ENCODE peak calls at places on chromosomes 7 and 10, in five cellular contexts. One of them, this sample, is unnamed.

GRCh38 chr7:26508481-26508880 is 216.8 kb downstream of the SNX10 start:
- DNase-seq in neuronal stem cell: no peak
- DNase-seq in mesenchymal stem cell: no peak
- DNase-seq in H9: peak; percentile 49
- DNase-seq in IMR-90: no peak
- DNase-seq in this sample: peak; percentile 8

GRCh38 chr7:29811597-29811996 is 5.3 kb downstream of the WIPF3 start:
- DNase-seq in neuronal stem cell: no peak
- DNase-seq in mesenchymal stem cell: no peak
- DNase-seq in IMR-90: no peak
- DNase-seq in H9: no peak
- DNase-seq in this sample: no peak

GRCh38 chr7:149469806-149470205 is 8.9 kb upstream of the ZNF777 start:
- DNase-seq in mesenchymal stem cell: no peak
- DNase-seq in neuronal stem cell: no peak
- DNase-seq in IMR-90: no peak
- DNase-seq in H9: no peak
- DNase-seq in this sample: no peak

GRCh38 chr10:130159395-130159794 is 23.2 kb downstream of the GLRX3 start:
- DNase-seq in neuronal stem cell: no peak
- DNase-seq in H9: no peak
- DNase-seq in IMR-90: no peak
- DNase-seq in mesenchymal stem cell: no peak
- DNase-seq in this sample: no peak

GRCh38 chr7:99642099-99642498 is 25.4 kb downstream of the ZSCAN25 start:
- DNase-seq in neuronal stem cell: no peak
- DNase-seq in H9: no peak
- DNase-seq in mesenchymal stem cell: no peak
- DNase-seq in IMR-90: peak; percentile 26
- DNase-seq in this sample: no peak

GRCh38 chr7:132504071-132504470 is 72.2 kb downstream of the PLXNA4 start:
- DNase-seq in neuronal stem cell: no peak
- DNase-seq in mesenchymal stem cell: no peak
- DNase-seq in IMR-90: no peak
- DNase-seq in H9: no peak
- DNase-seq in this sample: no peak

GRCh38 chr10:74175510-74176379 is 24.7 kb downstream of the ADK start:
- DNase-seq in mesenchymal stem cell: no peak
- DNase-seq in H9: no peak
- DNase-seq in IMR-90: no peak
- DNase-seq in neuronal stem cell: no peak
- DNase-seq in this sample: no peak

GRCh38 chr10:103917326-103918052 is 495 bp downstream of the STN1 start:
- DNase-seq in mesenchymal stem cell: no peak
- DNase-seq in neuronal stem cell: peak; percentile 8
- DNase-seq in IMR-90: peak; percentile 46
- DNase-seq in H9: peak; percentile 42
- DNase-seq in this sample: no peak

GRCh38 chr10:88037623-88038022 is 174.2 kb downstream of the PTEN start:
- DNase-seq in neuronal stem cell: no peak
- DNase-seq in IMR-90: no peak
- DNase-seq in H9: no peak
- DNase-seq in mesenchymal stem cell: no peak
- DNase-seq in this sample: no peak

GRCh38 chr7:95686109-95686508 is 86.2 kb upstream of the DYNC1I1 start:
- DNase-seq in H9: peak; percentile 40
- DNase-seq in mesenchymal stem cell: peak; percentile 74
- DNase-seq in IMR-90: peak; percentile 39
- DNase-seq in neuronal stem cell: peak; percentile 14
- DNase-seq in this sample: peak; percentile 34

GRCh38 chr10:60205741-60206140 is 183.9 kb downstream of the ANK3 start:
- DNase-seq in mesenchymal stem cell: no peak
- DNase-seq in H9: no peak
- DNase-seq in neuronal stem cell: no peak
- DNase-seq in IMR-90: no peak
- DNase-seq in this sample: no peak

GRCh38 chr7:66326501-66327180 is 121.5 kb downstream of the TPST1 start:
- DNase-seq in neuronal stem cell: no peak
- DNase-seq in mesenchymal stem cell: peak; percentile 71
- DNase-seq in IMR-90: peak; percentile 96
- DNase-seq in H9: no peak
- DNase-seq in this sample: peak; percentile 85

GRCh38 chr7:146090023-146090645 is 26.5 kb upstream of the CNTNAP2 start:
- DNase-seq in H9: no peak
- DNase-seq in mesenchymal stem cell: peak; percentile 29
- DNase-seq in IMR-90: no peak
- DNase-seq in neuronal stem cell: no peak
- DNase-seq in this sample: peak; percentile 59

GRCh38 chr10:13890617-13891541 is 304.1 kb downstream of the PRPF18 start:
- DNase-seq in mesenchymal stem cell: peak; percentile 80
- DNase-seq in IMR-90: peak; percentile 52
- DNase-seq in H9: peak; percentile 55
- DNase-seq in neuronal stem cell: peak; percentile 30
- DNase-seq in this sample: peak; percentile 38

GRCh38 chr10:76337641-76338040 is 906.2 kb downstream of the LRMDA start:
- DNase-seq in IMR-90: peak; percentile 92
- DNase-seq in neuronal stem cell: no peak
- DNase-seq in H9: no peak
- DNase-seq in mesenchymal stem cell: peak; percentile 87
- DNase-seq in this sample: no peak

GRCh38 chr7:78770422-78771410 is 682.8 kb downstream of the MAGI2 start:
- DNase-seq in neuronal stem cell: no peak
- DNase-seq in H9: peak; percentile 73
- DNase-seq in mesenchymal stem cell: peak; percentile 43
- DNase-seq in IMR-90: peak; percentile 71
- DNase-seq in this sample: no peak

GRCh38 chr7:132098337-132098736 is 477.9 kb downstream of the PLXNA4 start:
- DNase-seq in mesenchymal stem cell: no peak
- DNase-seq in neuronal stem cell: no peak
- DNase-seq in IMR-90: no peak
- DNase-seq in H9: no peak
- DNase-seq in this sample: no peak

GRCh38 chr7:41425926-41426325 is 277.0 kb downstream of the INHBA start:
- DNase-seq in mesenchymal stem cell: peak; percentile 68
- DNase-seq in neuronal stem cell: no peak
- DNase-seq in IMR-90: peak; percentile 92
- DNase-seq in H9: no peak
- DNase-seq in this sample: peak; percentile 49

GRCh38 chr10:29807407-29807806 is 172.6 kb upstream of the SVIL start:
- DNase-seq in mesenchymal stem cell: peak; percentile 50
- DNase-seq in H9: no peak
- DNase-seq in IMR-90: peak; percentile 82
- DNase-seq in neuronal stem cell: no peak
- DNase-seq in this sample: peak; percentile 16

GRCh38 chr10:71693377-71693776 is 26.2 kb downstream of the C10orf105 start:
- DNase-seq in IMR-90: no peak
- DNase-seq in mesenchymal stem cell: no peak
- DNase-seq in H9: no peak
- DNase-seq in neuronal stem cell: no peak
- DNase-seq in this sample: no peak

GRCh38 chr10:61262486-61263261 is 190.5 kb downstream of the TMEM26 start:
- DNase-seq in H9: no peak
- DNase-seq in mesenchymal stem cell: peak; percentile 77
- DNase-seq in neuronal stem cell: no peak
- DNase-seq in IMR-90: peak; percentile 86
- DNase-seq in this sample: no peak

GRCh38 chr7:2404714-2405119 is 1.3 kb downstream of the CHST12 start:
- DNase-seq in IMR-90: no peak
- DNase-seq in mesenchymal stem cell: no peak
- DNase-seq in neuronal stem cell: no peak
- DNase-seq in H9: no peak
- DNase-seq in this sample: no peak

GRCh38 chr7:92830532-92831110 is 5.8 kb downstream of the CDK6 start:
- DNase-seq in H9: no peak
- DNase-seq in neuronal stem cell: no peak
- DNase-seq in IMR-90: peak; percentile 46
- DNase-seq in mesenchymal stem cell: peak; percentile 54
- DNase-seq in this sample: peak; percentile 23

GRCh38 chr7:72336382-72336886 is 75.7 kb downstream of the CALN1 start:
- DNase-seq in IMR-90: no peak
- DNase-seq in neuronal stem cell: peak; percentile 30
- DNase-seq in H9: peak; percentile 59
- DNase-seq in mesenchymal stem cell: no peak
- DNase-seq in this sample: no peak

DNA sequence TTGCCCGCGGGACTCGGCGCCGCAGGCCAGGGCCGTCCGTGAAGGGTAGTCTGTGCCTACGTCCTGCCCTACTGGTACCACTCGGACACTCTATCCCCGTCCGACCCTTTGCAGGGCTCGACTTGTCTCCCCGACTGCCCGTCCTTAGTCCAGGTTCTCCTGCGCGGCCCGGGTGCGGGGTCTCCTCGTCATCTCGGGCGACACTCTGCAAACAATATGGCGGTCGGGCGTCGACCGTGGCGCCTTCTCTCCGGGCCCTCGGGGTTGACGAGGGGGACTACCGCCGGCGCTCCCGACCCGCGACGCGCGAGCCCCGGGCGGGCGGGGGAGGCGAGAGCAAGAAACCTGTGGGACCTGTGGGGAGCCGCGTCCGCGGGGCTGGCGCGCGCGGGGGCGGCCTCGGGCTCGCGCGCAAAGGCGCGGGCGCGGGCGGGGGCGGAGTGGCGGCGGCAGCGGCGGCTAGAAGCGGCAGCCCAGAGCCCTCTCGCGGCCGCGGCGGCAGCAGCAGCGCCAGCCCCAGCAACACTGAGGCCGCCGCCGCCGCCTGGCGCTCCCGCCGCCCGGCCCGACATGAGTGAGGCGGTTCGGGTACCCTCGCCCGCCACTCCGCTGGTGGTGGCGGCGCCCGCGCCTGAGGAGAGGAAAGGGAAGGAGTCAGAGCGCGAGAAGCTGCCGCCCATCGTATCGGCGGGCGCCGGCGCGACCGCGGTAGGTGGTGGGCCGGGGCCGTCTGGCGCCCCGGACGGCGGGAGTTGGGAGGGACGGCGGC is at the start of gene HECTD2:
- DNase-seq in mesenchymal stem cell: peak; percentile 80
- DNase-seq in neuronal stem cell: peak; percentile 74
- DNase-seq in IMR-90: peak; percentile 65
- DNase-seq in H9: peak; percentile 80
- DNase-seq in this sample: peak; percentile 81
- H3K14ac ChIP-seq in mesenchymal stem cell: peak within 1 kb of the TSS; percentile 76
- H3K14ac ChIP-seq in neuronal stem cell: peak within 1 kb of the TSS; percentile 99
- H3K14ac ChIP-seq in IMR-90: peak within 1 kb of the TSS; percentile 98
- H3K14ac ChIP-seq in H9: peak within 1 kb of the TSS; percentile 100
- H3K14ac ChIP-seq in this sample: peak within 1 kb of the TSS; percentile 100

DNA sequence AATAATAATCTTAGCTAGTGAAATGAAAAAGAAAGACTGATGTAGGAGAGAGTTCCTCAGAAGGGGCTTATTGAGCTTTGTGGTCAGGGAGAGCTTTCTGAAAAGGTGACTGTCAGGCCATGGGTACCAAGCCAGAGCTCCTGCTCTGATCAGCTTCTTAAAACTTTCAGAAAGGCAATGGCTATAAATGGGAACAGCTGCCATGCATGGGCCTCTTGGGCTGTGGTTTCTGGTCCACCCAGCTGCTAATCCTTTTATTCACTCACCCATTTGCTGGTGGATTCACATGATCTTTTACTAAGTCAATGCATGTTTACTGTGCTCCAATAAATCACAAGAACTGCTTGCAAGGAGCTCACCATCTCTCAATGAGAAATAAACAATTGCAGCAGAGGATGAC is 60.1 kb upstream of the ZPBP start:
- DNase-seq in neuronal stem cell: no peak
- DNase-seq in IMR-90: no peak
- DNase-seq in H9: no peak
- DNase-seq in mesenchymal stem cell: peak; percentile 3
- DNase-seq in this sample: no peak
- H2BK120ac ChIP-seq in neuronal stem cell: no peak overlapping the region
- H2BK120ac ChIP-seq in IMR-90: no peak overlapping the region
- H2BK120ac ChIP-seq in H9: no peak overlapping the region
- H2BK120ac ChIP-seq in mesenchymal stem cell: no peak overlapping the region
- H2BK120ac ChIP-seq in this sample: no peak overlapping the region

GRCh38 chr7:140206963-140207362 is 30.2 kb upstream of the KDM7A start:
- DNase-seq in neuronal stem cell: no peak
- DNase-seq in H9: no peak
- DNase-seq in mesenchymal stem cell: no peak
- DNase-seq in IMR-90: no peak
- DNase-seq in this sample: no peak
- H3K23ac ChIP-seq in neuronal stem cell: no peak overlapping the region
- H3K23ac ChIP-seq in H9: no peak overlapping the region
- H3K23ac ChIP-seq in mesenchymal stem cell: no peak overlapping the region
- H3K23ac ChIP-seq in IMR-90: no peak overlapping the region
- H3K23ac ChIP-seq in this sample: no peak overlapping the region

GRCh38 chr10:122142652-122143237 is 128.4 kb upstream of the BTBD16 start:
- DNase-seq in IMR-90: no peak
- DNase-seq in neuronal stem cell: peak; percentile 54
- DNase-seq in H9: peak; percentile 81
- DNase-seq in mesenchymal stem cell: no peak
- DNase-seq in this sample: no peak
- H3K14ac ChIP-seq in IMR-90: peak overlapping the region; percentile 19
- H3K14ac ChIP-seq in neuronal stem cell: peak overlapping the region; percentile 78
- H3K14ac ChIP-seq in H9: no peak overlapping the region
- H3K14ac ChIP-seq in mesenchymal stem cell: no peak overlapping the region
- H3K14ac ChIP-seq in this sample: no peak overlapping the region

GRCh38 chr7:70856889-70857511 is 274.9 kb upstream of the GALNT17 start:
- DNase-seq in H9: peak; percentile 94
- DNase-seq in mesenchymal stem cell: peak; percentile 39
- DNase-seq in neuronal stem cell: peak; percentile 76
- DNase-seq in IMR-90: peak; percentile 33
- DNase-seq in this sample: peak; percentile 25
- H2BK120ac ChIP-seq in H9: no peak overlapping the region
- H2BK120ac ChIP-seq in mesenchymal stem cell: no peak overlapping the region
- H2BK120ac ChIP-seq in neuronal stem cell: no peak overlapping the region
- H2BK120ac ChIP-seq in IMR-90: no peak overlapping the region
- H2BK120ac ChIP-seq in this sample: no peak overlapping the region